ENCODE peak calls at places on chromosomes 4 and X, in seven cellular contexts. S is tibial nerve, W is MM.1S, I is tibial artery, A is endodermal cell, K is PC-3, L is Karpas-422. Q is an unnamed sample.

GRCh38 chr4:169957785-169958184 is 68.4 kb downstream of the MFAP3L start:
- DNase-seq in S (no peak), W (no peak), I (no peak), A (peak; percentile 58), K (peak; percentile 26), L (no peak), Q (no peak)

GRCh38 chr4:29805245-29805644 is 914.9 kb upstream of the PCDH7 start:
- DNase-seq in S (no peak), W (no peak), I (no peak), A (peak; percentile 73), K (peak; percentile 52), L (no peak), Q (no peak)

GRCh38 chr4:171846232-171846631 is 33.0 kb downstream of the GALNTL6 start:
- DNase-seq in S (no peak), W (peak; percentile 60), I (no peak), A (peak; percentile 95), K (peak; percentile 43), L (peak; percentile 71), Q (no peak)

GRCh38 chr4:182536221-182536620 is 293.0 kb downstream of the TENM3 start:
- DNase-seq in S (no peak), W (no peak), I (no peak), A (peak; percentile 68), K (no peak), L (no peak), Q (no peak)

GRCh38 chr4:153120235-153120634 is 84.0 kb upstream of the TRIM2 start:
- DNase-seq in S (no peak), W (no peak), I (no peak), A (no peak), K (no peak), L (no peak), Q (no peak)

GRCh38 chr4:123621072-123621705 is 224.6 kb downstream of the SPRY1 start:
- DNase-seq in S (no peak), W (no peak), I (peak; percentile 69), A (no peak), K (no peak), L (no peak), Q (peak; percentile 62)

GRCh38 chr4:10704050-10704810 is 19.7 kb upstream of the CLNK start:
- DNase-seq in S (no peak), W (no peak), I (no peak), A (no peak), K (no peak), L (no peak), Q (no peak)

GRCh38 chrX:141341341-141341740 is 99.0 kb upstream of the SPANXC start:
- DNase-seq in S (no peak), W (no peak), I (no peak), A (no peak), K (peak; percentile 87), L (no peak), Q (no peak)

GRCh38 chr4:24991015-24991414 is 39.7 kb downstream of the LGI2 start:
- DNase-seq in S (no peak), W (no peak), I (no peak), A (no peak), K (peak; percentile 16), L (no peak), Q (no peak)

GRCh38 chr4:2648159-2648814 is 107.8 kb downstream of the TNIP2 start:
- DNase-seq in S (no peak), W (no peak), I (peak; percentile 40), A (no peak), K (no peak), L (no peak), Q (no peak)

GRCh38 chr4:114052227-114052626 is 72.8 kb upstream of the ARSJ start:
- DNase-seq in S (no peak), W (no peak), I (no peak), A (no peak), K (no peak), L (no peak), Q (no peak)

GRCh38 chrX:39309018-39309620 is 507.9 kb downstream of the MID1IP1 start:
- DNase-seq in S (peak; percentile 13), W (no peak), I (no peak), A (no peak), K (no peak), L (no peak), Q (no peak)

GRCh38 chr4:129429566-129430339 is 333.8 kb downstream of the C4orf33 start:
- DNase-seq in S (no peak), W (no peak), I (no peak), A (no peak), K (peak; percentile 21), L (no peak), Q (no peak)

GRCh38 chrX:109886122-109886761 is 116.7 kb upstream of the TMEM164 start:
- DNase-seq in S (no peak), W (peak; percentile 53), I (no peak), A (peak; percentile 71), K (peak; percentile 62), L (peak; percentile 65), Q (no peak)

GRCh38 chrX:15749642-15750610 is 11.9 kb downstream of the CA5B start:
- DNase-seq in S (no peak), W (peak; percentile 51), I (peak; percentile 68), A (no peak), K (no peak), L (no peak), Q (peak; percentile 64)

GRCh38 chrX:150968862-150969720 is 14.0 kb upstream of the HMGB3 start:
- DNase-seq in S (no peak), W (no peak), I (no peak), A (peak; percentile 81), K (no peak), L (no peak), Q (no peak)

GRCh38 chr4:10461091-10461849 is 4.0 kb upstream of the ZNF518B start:
- DNase-seq in S (no peak), W (peak; percentile 81), I (peak; percentile 64), A (peak; percentile 89), K (no peak), L (peak; percentile 78), Q (no peak)

GRCh38 chr4:168852933-168853713 is 156.9 kb downstream of the CBR4 start:
- DNase-seq in S (no peak), W (peak; percentile 84), I (no peak), A (no peak), K (no peak), L (no peak), Q (no peak)

GRCh38 chr4:168850016-168850415 is 160.0 kb downstream of the CBR4 start:
- DNase-seq in S (no peak), W (no peak), I (no peak), A (no peak), K (no peak), L (no peak), Q (no peak)

GRCh38 chr4:168853770-168854169 is 156.3 kb downstream of the CBR4 start:
- DNase-seq in S (no peak), W (no peak), I (no peak), A (no peak), K (no peak), L (no peak), Q (no peak)

GRCh38 chr4:168854216-168854921 is 155.7 kb downstream of the CBR4 start:
- DNase-seq in S (no peak), W (no peak), I (no peak), A (no peak), K (no peak), L (no peak), Q (no peak)

GRCh38 chr4:168852387-168852786 is 157.7 kb downstream of the CBR4 start:
- DNase-seq in S (no peak), W (no peak), I (no peak), A (no peak), K (no peak), L (no peak), Q (no peak)
- H3K4me1 ChIP-seq in S (peaks cover 38% of the 10 kb centered on the region), W (peaks cover 45% of the 10 kb centered on the region), I (peaks cover 73% of the 10 kb centered on the region), A (peaks cover 15% of the 10 kb centered on the region), K (no peaks in the 10 kb centered on the region), L (peaks cover 3% of the 10 kb centered on the region), Q (peaks cover 76% of the 10 kb centered on the region)

DNA sequence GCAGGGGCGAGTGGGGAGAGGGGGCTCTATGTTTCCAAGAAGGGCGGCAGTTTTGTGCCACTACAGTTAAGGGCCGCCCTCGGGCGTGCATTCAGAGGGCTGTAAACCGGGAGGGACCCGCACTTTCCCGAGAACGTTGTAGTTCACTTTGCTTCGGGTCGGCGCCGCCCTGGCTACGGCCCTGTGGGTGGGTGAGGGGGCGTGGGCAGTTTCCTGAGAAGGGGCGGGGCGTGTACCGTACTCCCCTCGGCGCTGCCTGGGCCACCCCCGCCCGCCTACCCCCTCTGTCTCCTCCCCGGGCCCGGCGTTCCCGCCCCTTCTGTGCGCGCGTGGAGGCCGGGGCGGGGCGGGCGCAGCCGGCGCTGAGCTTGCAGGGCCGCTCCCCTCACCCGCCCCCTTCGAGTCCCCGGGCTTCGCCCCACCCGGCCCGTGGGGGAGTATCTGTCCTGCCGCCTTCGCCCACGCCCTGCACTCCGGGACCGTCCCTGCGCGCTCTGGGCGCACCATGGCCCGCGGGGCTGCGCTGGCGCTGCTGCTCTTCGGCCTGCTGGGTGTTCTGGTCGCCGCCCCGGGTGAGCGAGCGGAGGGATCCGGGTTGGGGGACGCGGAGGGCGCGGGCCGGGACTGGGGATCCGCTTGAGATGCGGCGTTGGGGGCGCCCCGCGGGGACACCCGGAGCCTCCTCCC is at the start of gene CD99:
- DNase-seq in S (peak; percentile 78), W (peak; percentile 46), I (peak; percentile 95), A (peak; percentile 94), K (peak; percentile 77), L (peak; percentile 87), Q (peak; percentile 90)
- H3K27ac ChIP-seq in S (peak within 1 kb of the TSS; percentile 64), W (no peak within 1 kb of the TSS), I (peak within 1 kb of the TSS; percentile 89), A (peak within 1 kb of the TSS; percentile 32), K (peak within 1 kb of the TSS; percentile 58), L (no peak within 1 kb of the TSS), Q (peak within 1 kb of the TSS; percentile 88)

GRCh38 chr4:70712604-70713452 is 8.9 kb upstream of the RUFY3 start:
- DNase-seq in S (no peak), W (no peak), I (no peak), A (no peak), K (no peak), L (no peak), Q (no peak)

GRCh38 chr4:70713453-70714026 is 8.2 kb upstream of the RUFY3 start:
- DNase-seq in S (no peak), W (no peak), I (no peak), A (peak; percentile 85), K (no peak), L (no peak), Q (no peak)

GRCh38 chr4:70715097-70715496 is 6.7 kb upstream of the RUFY3 start:
- DNase-seq in S (no peak), W (no peak), I (no peak), A (no peak), K (no peak), L (no peak), Q (no peak)

GRCh38 chr4:70714061-70714468 is 7.7 kb upstream of the RUFY3 start:
- DNase-seq in S (no peak), W (no peak), I (no peak), A (no peak), K (no peak), L (no peak), Q (no peak)

DNA sequence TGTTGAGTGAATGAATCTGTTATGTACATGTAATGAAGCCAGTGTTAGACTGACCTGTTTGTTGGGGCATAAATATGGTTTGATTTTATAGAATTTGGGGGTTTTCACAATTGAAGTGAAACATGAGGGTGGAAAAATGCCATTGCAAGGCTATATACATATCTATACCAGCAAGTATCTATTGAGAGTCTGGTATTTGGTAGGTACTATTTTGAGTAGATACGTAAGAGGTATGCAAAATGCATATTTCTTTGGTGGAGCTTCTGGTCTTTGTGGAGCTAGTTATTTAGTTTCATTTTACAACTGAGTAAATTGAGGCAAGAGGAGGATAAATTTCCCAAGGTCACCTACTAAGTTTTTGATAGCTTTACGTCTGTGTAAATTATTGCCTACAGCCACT is 7.3 kb upstream of the RUFY3 start:
- DNase-seq in S (no peak), W (no peak), I (no peak), A (no peak), K (no peak), L (no peak), Q (no peak)
- H3K4me1 ChIP-seq in S (peaks cover 2% of the 10 kb centered on the region), W (peaks cover 9% of the 10 kb centered on the region), I (peaks cover 4% of the 10 kb centered on the region), A (peaks cover 13% of the 10 kb centered on the region), K (peaks cover 6% of the 10 kb centered on the region), L (peaks cover 40% of the 10 kb centered on the region), Q (peaks cover 10% of the 10 kb centered on the region)

GRCh38 chrX:1386338-1387127 is 5.4 kb downstream of the SLC25A6 start:
- DNase-seq in S (no peak), W (no peak), I (peak; percentile 62), A (peak; percentile 36), K (no peak), L (no peak), Q (no peak)
- H3K27ac ChIP-seq in S (no peak overlapping the region), W (no peak overlapping the region), I (no peak overlapping the region), A (no peak overlapping the region), K (no peak overlapping the region), L (no peak overlapping the region), Q (no peak overlapping the region)

Q was measured in right atrium auricular region.